ENCODE peak calls at places on chromosomes 12 and 14, in ten cellular contexts. A is A549, U is transverse colon, N is SK-N-SH, F is K562, W is ovary, T is stomach, R is H1, P is HepG2, C is sigmoid colon. X is an unnamed sample. For H3K4me1, the result is how much of the 10 kb centered on the place peaks cover.

GRCh38 chr14:75732888-75733287 is 71.8 kb downstream of the TTLL5 start:
- DNase-seq in A (no peak), U (no peak), N (no peak), F (no peak), W (no peak), T (no peak), R (no peak), P (no peak), C (no peak), X (no peak)

GRCh38 chr12:8771072-8771471 is 51.3 kb upstream of the A2ML1 start:
- DNase-seq in A (no peak), U (no peak), N (no peak), F (no peak), W (no peak), T (no peak), R (no peak), P (no peak), C (no peak), X (no peak)

GRCh38 chr12:94879542-94879941 is 124.0 kb downstream of the NDUFA12 start:
- DNase-seq in A (no peak), U (no peak), N (no peak), F (peak), W (no peak), T (no peak), R (no peak), P (peak), C (no peak), X (no peak)

GRCh38 chr12:89073027-89073398 is 279.3 kb downstream of the DUSP6 start:
- DNase-seq in A (no peak), U (no peak), N (no peak), F (no peak), W (no peak), T (no peak), R (no peak), P (no peak), C (no peak), X (no peak)

GRCh38 chr14:48275301-48275700 is 599.9 kb upstream of the MDGA2 start:
- DNase-seq in A (no peak), U (no peak), N (no peak), F (no peak), W (no peak), T (no peak), R (no peak), P (no peak), C (no peak), X (no peak)

GRCh38 chr14:86057018-86057667 is 527.2 kb downstream of the FLRT2 start:
- DNase-seq in A (no peak), U (no peak), N (peak), F (no peak), W (no peak), T (no peak), R (no peak), P (peak), C (no peak), X (peak)

GRCh38 chr14:74221741-74222140 is 17.5 kb upstream of the VSX2 start:
- DNase-seq in A (no peak), U (no peak), N (no peak), F (no peak), W (no peak), T (no peak), R (no peak), P (no peak), C (no peak), X (no peak)

GRCh38 chr14:95784137-95784536 is 70.2 kb upstream of the TCL1A start:
- DNase-seq in A (no peak), U (no peak), N (no peak), F (peak), W (no peak), T (no peak), R (no peak), P (peak), C (no peak), X (no peak)

GRCh38 chr14:99156814-99157213 is 115.2 kb downstream of the BCL11B start:
- DNase-seq in A (no peak), U (no peak), N (no peak), F (no peak), W (no peak), T (no peak), R (no peak), P (no peak), C (no peak), X (no peak)

GRCh38 chr14:91350813-91351507 is 66.7 kb downstream of the CCDC88C start:
- DNase-seq in A (no peak), U (no peak), N (no peak), F (no peak), W (no peak), T (no peak), R (no peak), P (no peak), C (no peak), X (no peak)

GRCh38 chr12:31647106-31647505 is 12.4 kb upstream of the ETFBKMT start:
- DNase-seq in A (no peak), U (no peak), N (peak), F (no peak), W (no peak), T (peak), R (no peak), P (no peak), C (no peak), X (no peak)

GRCh38 chr14:55838529-55839052 is 258.6 kb downstream of the KTN1 start:
- DNase-seq in A (no peak), U (no peak), N (no peak), F (no peak), W (no peak), T (no peak), R (no peak), P (no peak), C (no peak), X (no peak)

GRCh38 chr12:51793201-51793600 is 55.3 kb downstream of the FIGNL2 start:
- DNase-seq in A (no peak), U (no peak), N (no peak), F (no peak), W (no peak), T (no peak), R (no peak), P (no peak), C (no peak), X (no peak)

GRCh38 chr12:76866726-76867125 is 12.1 kb downstream of the CSRP2 start:
- DNase-seq in A (no peak), U (no peak), N (no peak), F (no peak), W (no peak), T (no peak), R (no peak), P (no peak), C (no peak), X (no peak)

GRCh38 chr12:92297932-92298681 is 152.5 kb upstream of the BTG1 start:
- DNase-seq in A (no peak), U (no peak), N (no peak), F (no peak), W (peak), T (no peak), R (no peak), P (no peak), C (no peak), X (peak)

GRCh38 chr12:10392394-10392930 is 2.6 kb upstream of the KLRK1 start:
- DNase-seq in A (peak), U (peak), N (no peak), F (peak), W (no peak), T (peak), R (no peak), P (no peak), C (peak), X (peak)
- TF ChIP-seq EP300 in A (peak), U (no peak), N (no peak), F (no peak), W (no peak), T (no peak), R (no peak), P (no peak), C (no peak), X (peak)

GRCh38 chr12:110347767-110348166 is 55.7 kb downstream of the ANAPC7 start:
- DNase-seq in A (no peak), U (no peak), N (no peak), F (no peak), W (no peak), T (no peak), R (no peak), P (no peak), C (no peak), X (no peak)
- H3K4me1 ChIP-seq in A (under half), U (under half), N (under half), F (under half), W (under half), T (under half), R (under half), P (under half), C (under half), X (under half)

GRCh38 chr12:29961231-29961630 is 177.5 kb upstream of the TMTC1 start:
- DNase-seq in A (no peak), U (no peak), N (no peak), F (no peak), W (no peak), T (no peak), R (no peak), P (no peak), C (no peak), X (no peak)
- TF ChIP-seq EP300 in A (no peak), U (no peak), N (no peak), F (no peak), W (no peak), T (no peak), R (no peak), P (no peak), C (no peak), X (no peak)

GRCh38 chr12:11727133-11727664 is 77.7 kb downstream of the ETV6 start:
- DNase-seq in A (no peak), U (no peak), N (no peak), F (no peak), W (no peak), T (no peak), R (no peak), P (peak), C (no peak), X (no peak)
- H3K4me1 ChIP-seq in A (under half), U (half or more), N (under half), F (under half), W (under half), T (half or more), R (under half), P (under half), C (half or more), X (under half)

GRCh38 chr14:23297096-23297495 is 5.6 kb downstream of the PPP1R3E start:
- DNase-seq in A (no peak), U (no peak), N (no peak), F (no peak), W (no peak), T (no peak), R (no peak), P (no peak), C (no peak), X (no peak)

GRCh38 chr14:23297878-23298277 is 4.8 kb downstream of the PPP1R3E start:
- DNase-seq in A (no peak), U (no peak), N (no peak), F (no peak), W (no peak), T (no peak), R (no peak), P (no peak), C (no peak), X (no peak)

GRCh38 chr14:23296012-23296777 is 6.5 kb downstream of the PPP1R3E start:
- DNase-seq in A (no peak), U (no peak), N (no peak), F (no peak), W (no peak), T (no peak), R (no peak), P (no peak), C (no peak), X (no peak)

GRCh38 chr14:23294346-23294733 is 8.3 kb downstream of the PPP1R3E start:
- DNase-seq in A (no peak), U (no peak), N (no peak), F (no peak), W (no peak), T (no peak), R (no peak), P (no peak), C (no peak), X (no peak)

DNA sequence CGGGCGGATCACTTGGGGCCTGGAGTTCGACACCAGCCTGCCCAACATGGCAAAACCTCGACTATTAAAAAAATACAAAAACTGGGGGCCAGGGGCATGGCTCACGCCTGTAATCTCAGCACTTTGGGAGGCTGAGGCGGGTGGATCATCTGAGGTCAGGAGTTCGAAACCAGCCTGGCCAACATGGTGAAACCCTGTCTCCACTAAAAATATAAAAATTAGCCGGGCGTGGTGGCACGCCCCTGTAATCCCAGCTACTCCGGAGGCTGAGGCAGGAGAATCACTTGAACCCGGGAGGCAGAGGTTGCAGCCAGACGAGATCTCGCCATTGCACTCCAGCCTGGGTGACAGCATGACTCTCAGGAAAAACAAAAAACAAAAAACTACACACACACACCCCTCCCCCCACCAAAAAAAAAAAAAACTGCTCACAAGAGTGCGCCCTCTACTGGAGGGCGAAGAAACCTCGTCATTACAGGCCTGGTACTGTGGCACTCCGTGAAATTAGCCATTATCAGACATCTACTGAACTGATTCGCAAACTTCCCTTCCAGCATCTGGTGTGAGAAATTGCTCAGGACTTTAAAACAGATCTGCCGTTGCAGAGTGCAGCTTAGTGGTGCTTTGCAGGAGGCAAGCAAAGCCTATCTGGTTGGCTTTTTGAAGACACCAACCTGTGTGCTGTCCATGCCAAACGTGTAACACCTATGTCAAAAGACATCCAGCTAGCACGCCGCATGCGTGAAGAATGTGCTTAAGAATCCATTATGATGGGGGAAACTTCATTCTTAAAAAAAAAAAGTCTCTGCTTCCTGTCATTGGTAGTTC is 7.7 kb downstream of the PPP1R3E start:
- DNase-seq in A (no peak), U (peak), N (peak), F (peak), W (no peak), T (peak), R (no peak), P (peak), C (no peak), X (no peak)
- TF ChIP-seq EP300 in A (no peak), U (no peak), N (no peak), F (peak), W (no peak), T (no peak), R (no peak), P (no peak), C (no peak), X (no peak)

GRCh38 chr14:76954791-76955190 is 73.7 kb downstream of the IRF2BPL start:
- DNase-seq in A (no peak), U (no peak), N (no peak), F (no peak), W (no peak), T (no peak), R (no peak), P (no peak), C (no peak), X (no peak)
- H3K4me1 ChIP-seq in A (half or more), U (under half), N (half or more), F (under half), W (under half), T (half or more), R (under half), P (half or more), C (half or more), X (half or more)

X was measured in tibial nerve.